ENCODE peak calls at places on chromosomes 7 and 10, in four cellular contexts. O is GM12878, X is HepG2, S is SK-N-SH. H is an unnamed sample.
A peak's percentile ranks its signal among the peaks of the same experiment; 100 is the strongest.

GRCh38 chr10:23055424-23056191 is 39.8 kb upstream of the MSRB2 start:
- DNase-seq in O (no peak), X (no peak), S (no peak), H (no peak)

GRCh38 chr7:151247016-151247580 is 1.4 kb downstream of the SMARCD3 start:
- DNase-seq in O (no peak), X (no peak), S (peak; percentile 42), H (no peak)

GRCh38 chr10:88754272-88754671 is 5.5 kb upstream of the LIPN start:
- DNase-seq in O (no peak), X (no peak), S (peak; percentile 22), H (no peak)

GRCh38 chr7:266851-267840 is 22.8 kb upstream of the FOXL3 start:
- DNase-seq in O (no peak), X (peak; percentile 17), S (peak; percentile 82), H (no peak)

GRCh38 chr10:43683451-43684197 is 34.9 kb upstream of the ZNF32 start:
- DNase-seq in O (no peak), X (peak; percentile 19), S (peak; percentile 58), H (peak; percentile 18)

GRCh38 chr10:102599565-102600327 is 44.5 kb upstream of the TRIM8 start:
- DNase-seq in O (no peak), X (peak; percentile 86), S (no peak), H (no peak)

GRCh38 chr10:62862447-62862846 is 46.3 kb upstream of the EGR2 start:
- DNase-seq in O (no peak), X (no peak), S (no peak), H (no peak)

GRCh38 chr10:103417601-103418000 is 21.2 kb downstream of the PDCD11 start:
- DNase-seq in O (no peak), X (no peak), S (no peak), H (no peak)

GRCh38 chr10:60254776-60255175 is 134.9 kb downstream of the ANK3 start:
- DNase-seq in O (no peak), X (no peak), S (no peak), H (no peak)

GRCh38 chr10:43040482-43041256 is 36.2 kb upstream of the RET start:
- DNase-seq in O (no peak), X (no peak), S (peak; percentile 20), H (no peak)

GRCh38 chr10:91571671-91572070 is 61.2 kb downstream of the PPP1R3C start:
- DNase-seq in O (no peak), X (no peak), S (no peak), H (no peak)

GRCh38 chr7:16762177-16762576 is 8.6 kb downstream of the TSPAN13 start:
- DNase-seq in O (no peak), X (no peak), S (no peak), H (no peak)

GRCh38 chr7:1424041-1424440 is 35.2 kb downstream of the MICALL2 start:
- DNase-seq in O (no peak), X (no peak), S (no peak), H (no peak)

GRCh38 chr10:70478191-70479160 is at the start of gene PALD1:
- DNase-seq in O (no peak), X (no peak), S (peak; percentile 96), H (peak; percentile 61)

GRCh38 chr10:15433850-15434537 is 62.9 kb upstream of the FAM171A1 start:
- DNase-seq in O (no peak), X (peak; percentile 30), S (peak; percentile 58), H (peak; percentile 40)

GRCh38 chr7:63073286-63073685 is 925.4 kb upstream of the ZNF722 start:
- DNase-seq in O (no peak), X (no peak), S (no peak), H (no peak)

GRCh38 chr7:35384761-35385700 is 131.1 kb upstream of the TBX20 start:
- DNase-seq in O (no peak), X (no peak), S (no peak), H (no peak)

GRCh38 chr7:135274495-135275268 is 41.0 kb downstream of the STRA8 start:
- DNase-seq in O (peak; percentile 45), X (peak; percentile 69), S (peak; percentile 85), H (peak; percentile 80)

GRCh38 chr10:103507235-103508191 is 14.0 kb downstream of the NEURL1 start:
- DNase-seq in O (no peak), X (no peak), S (peak; percentile 66), H (no peak)

GRCh38 chr7:2522780-2523433 is 3.3 kb downstream of the LFNG start:
- DNase-seq in O (no peak), X (peak; percentile 71), S (no peak), H (peak; percentile 58)

GRCh38 chr7:103117016-103117415 is 31.9 kb downstream of the NAPEPLD start:
- DNase-seq in O (no peak), X (no peak), S (no peak), H (no peak)

GRCh38 chr7:43385856-43386255 is 197.1 kb upstream of the STK17A start:
- DNase-seq in O (no peak), X (no peak), S (no peak), H (no peak)

GRCh38 chr7:976901-977325 is 1.6 kb upstream of the COX19 start:
- DNase-seq in O (no peak), X (peak; percentile 83), S (no peak), H (no peak)

GRCh38 chr10:42887734-42888503 is 105.3 kb downstream of the BMS1 start:
- DNase-seq in O (no peak), X (no peak), S (no peak), H (no peak)

GRCh38 chr7:113078321-113078720 is 8.3 kb downstream of the GPR85 start:
- DNase-seq in O (no peak), X (no peak), S (no peak), H (no peak)

GRCh38 chr7:156461881-156462665 is 178.5 kb upstream of the RNF32 start:
- DNase-seq in O (no peak), X (no peak), S (no peak), H (no peak)

GRCh38 chr7:57165285-57165899 is 33.2 kb upstream of the ZNF479 start:
- DNase-seq in O (no peak), X (no peak), S (no peak), H (no peak)

GRCh38 chr7:28168393-28169158 is 12.0 kb downstream of the JAZF1 start:
- DNase-seq in O (no peak), X (no peak), S (no peak), H (no peak)

GRCh38 chr10:96690755-96691730 is 29.3 kb downstream of the PIK3AP1 start:
- DNase-seq in O (no peak), X (no peak), S (no peak), H (no peak)

GRCh38 chr7:26233902-26234511 is 32.5 kb downstream of the CBX3 start:
- DNase-seq in O (no peak), X (no peak), S (no peak), H (no peak)

GRCh38 chr7:149751058-149751775 is 22.2 kb downstream of the ZNF467 start:
- DNase-seq in O (no peak), X (no peak), S (no peak), H (no peak)

GRCh38 chr7:34900891-34901493 is 136.3 kb downstream of the DPY19L1 start:
- DNase-seq in O (no peak), X (peak; percentile 20), S (peak; percentile 40), H (peak; percentile 23)

GRCh38 chr10:3906511-3907111 is 121.6 kb upstream of the KLF6 start:
- DNase-seq in O (no peak), X (peak; percentile 84), S (no peak), H (no peak)
- TF ChIP-seq MAX in O (no peak), X (no peak), S (no peak), H (no peak)

DNA sequence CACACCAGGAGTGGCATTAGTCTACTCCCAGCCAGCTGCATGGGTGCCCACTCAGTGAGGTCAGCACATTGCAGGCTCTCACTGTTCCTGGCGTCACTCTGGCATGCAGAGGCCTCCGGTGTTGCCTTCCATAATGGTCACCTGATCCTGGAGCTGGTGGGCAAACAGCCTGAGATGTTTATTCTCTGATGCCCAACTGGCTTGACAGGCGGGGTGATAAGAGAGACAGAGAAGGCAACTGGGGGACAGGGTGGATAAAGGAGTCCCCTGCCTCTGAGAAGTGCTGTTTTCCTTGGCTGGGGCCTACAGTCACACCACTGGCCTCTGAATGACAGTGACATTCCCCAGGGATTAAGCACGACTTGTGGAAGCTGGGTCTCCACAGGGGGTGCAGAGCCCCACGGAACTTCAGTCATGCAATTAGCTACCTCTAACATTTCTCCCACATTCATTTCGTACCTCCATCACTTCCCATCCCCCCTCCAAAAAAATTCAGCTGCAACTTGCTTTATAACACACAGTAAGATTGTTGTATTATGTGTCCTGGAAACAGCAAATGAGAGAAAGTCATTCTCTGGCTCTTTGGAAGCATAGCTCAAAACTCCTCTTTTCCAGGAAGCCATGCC is 7.1 kb upstream of the RBM20 start:
- DNase-seq in O (no peak), X (peak; percentile 15), S (peak; percentile 42), H (no peak)
- TF ChIP-seq MAX in O (no peak), X (no peak), S (no peak), H (no peak)

GRCh38 chr10:114708717-114709352 is 50.8 kb upstream of the ABLIM1 start:
- DNase-seq in O (no peak), X (peak; percentile 13), S (no peak), H (peak; percentile 58)
- TF ChIP-seq MAX in O (no peak), X (no peak), S (peak; percentile 23), H (peak; percentile 81)

DNA sequence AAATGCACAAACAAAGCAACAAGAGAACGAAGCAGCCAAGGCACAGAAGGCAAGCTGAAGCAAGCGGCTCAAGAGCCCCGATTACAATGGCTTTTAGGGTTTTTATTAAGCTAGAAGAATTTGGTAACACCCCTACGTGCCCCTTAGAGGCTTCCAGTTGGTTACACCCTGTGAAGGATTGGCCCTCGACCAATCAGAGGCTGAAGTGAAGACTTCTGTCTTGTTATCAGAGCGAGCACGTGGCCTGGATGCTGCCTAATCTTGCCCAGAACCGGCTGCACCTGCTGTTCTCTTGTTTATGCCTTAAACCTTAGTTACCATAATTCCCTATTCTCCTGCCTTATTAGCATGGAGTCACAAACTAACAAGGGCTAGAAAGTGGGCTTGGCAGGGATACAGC is 21.4 kb downstream of the KCNK18 start:
- DNase-seq in O (no peak), X (no peak), S (no peak), H (no peak)
- TF ChIP-seq MAX in O (no peak), X (no peak), S (no peak), H (no peak)

DNA sequence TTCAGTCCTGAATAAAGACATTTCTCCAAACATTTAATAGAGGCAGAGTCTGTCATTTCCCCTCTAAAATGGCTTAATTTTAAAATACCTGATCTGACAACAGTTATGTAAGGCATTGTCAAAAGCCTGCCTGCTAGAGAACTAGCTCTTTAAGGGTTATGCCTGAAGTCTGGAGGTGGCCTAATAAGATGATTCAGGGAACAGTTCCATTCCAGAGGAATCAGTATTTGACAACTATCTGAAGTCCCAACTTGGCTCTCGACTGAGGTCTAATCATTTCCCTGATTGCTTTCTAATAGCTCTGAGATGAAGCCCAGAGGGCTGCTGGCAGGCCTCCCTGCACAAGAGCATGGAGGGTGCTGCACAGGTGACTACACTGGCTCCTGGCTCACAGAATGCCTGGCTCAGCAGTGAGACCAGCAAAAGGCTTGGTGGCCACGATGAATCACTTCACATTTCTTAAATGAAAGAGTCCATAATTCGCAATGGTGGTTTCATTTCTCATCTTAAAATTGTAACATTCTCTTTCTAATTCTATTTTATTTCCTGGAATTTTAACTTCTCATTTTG is 509.6 kb upstream of the POM121L12 start:
- DNase-seq in O (no peak), X (no peak), S (no peak), H (no peak)
- TF ChIP-seq MAX in O (no peak), X (no peak), S (no peak), H (no peak)

H was measured in A549.